ENCODE peak calls at places on chromosomes 11 and 22, in ten cellular contexts. Q, O, C, F, D, R, K, E, X and I are unnamed samples.

GRCh38 chr11:69278091-69278867 is 15.7 kb upstream of the MYEOV start:
- DNase-seq in Q (no peak), O (no peak), C (peak), F (no peak), D (no peak), R (no peak), K (peak), E (peak), X (no peak), I (no peak)

GRCh38 chr11:47617417-47617809 is 23.2 kb upstream of the C1QTNF4 start:
- DNase-seq in Q (no peak), O (no peak), C (no peak), F (no peak), D (no peak), R (no peak), K (no peak), E (no peak), X (no peak), I (no peak)

GRCh38 chr11:10653242-10653641 is 40.3 kb downstream of the IRAG1 start:
- DNase-seq in Q (no peak), O (no peak), C (no peak), F (no peak), D (no peak), R (no peak), K (no peak), E (peak), X (no peak), I (no peak)

GRCh38 chr11:433641-434040 is 8.2 kb downstream of the ANO9 start:
- DNase-seq in Q (no peak), O (no peak), C (no peak), F (no peak), D (no peak), R (no peak), K (no peak), E (no peak), X (no peak), I (no peak)

GRCh38 chr22:44729391-44730012 is 22.9 kb upstream of the ARHGAP8 start:
- DNase-seq in Q (peak), O (no peak), C (no peak), F (peak), D (peak), R (no peak), K (no peak), E (no peak), X (peak), I (no peak)

GRCh38 chr11:119258180-119258579 is 52.0 kb downstream of the CBL start:
- DNase-seq in Q (no peak), O (no peak), C (no peak), F (no peak), D (no peak), R (no peak), K (no peak), E (no peak), X (no peak), I (no peak)

GRCh38 chr11:58763120-58763490 is 31.4 kb upstream of the GLYAT start:
- DNase-seq in Q (no peak), O (no peak), C (no peak), F (no peak), D (no peak), R (no peak), K (no peak), E (no peak), X (no peak), I (no peak)

GRCh38 chr11:68327586-68328370 is 15.4 kb downstream of the LRP5 start:
- DNase-seq in Q (no peak), O (no peak), C (no peak), F (no peak), D (no peak), R (no peak), K (no peak), E (no peak), X (no peak), I (no peak)

GRCh38 chr11:13289081-13289480 is 11.5 kb downstream of the BMAL1 start:
- DNase-seq in Q (no peak), O (no peak), C (no peak), F (no peak), D (no peak), R (no peak), K (peak), E (no peak), X (no peak), I (no peak)

GRCh38 chr11:1404461-1405185 is 14.9 kb downstream of the BRSK2 start:
- DNase-seq in Q (no peak), O (no peak), C (no peak), F (no peak), D (no peak), R (no peak), K (no peak), E (no peak), X (no peak), I (no peak)

GRCh38 chr11:131326829-131327228 is 43.6 kb upstream of the NTM start:
- DNase-seq in Q (no peak), O (no peak), C (no peak), F (no peak), D (no peak), R (no peak), K (no peak), E (no peak), X (no peak), I (no peak)

GRCh38 chr22:33850724-33851123 is 69.6 kb downstream of the LARGE1 start:
- DNase-seq in Q (no peak), O (no peak), C (no peak), F (no peak), D (no peak), R (no peak), K (no peak), E (no peak), X (no peak), I (no peak)

GRCh38 chr11:106399075-106399500 is 321.6 kb downstream of the AASDHPPT start:
- DNase-seq in Q (peak), O (no peak), C (no peak), F (no peak), D (peak), R (no peak), K (peak), E (no peak), X (peak), I (peak)

GRCh38 chr22:39249081-39249704 is 4.4 kb upstream of the PDGFB start:
- DNase-seq in Q (no peak), O (no peak), C (no peak), F (no peak), D (no peak), R (no peak), K (no peak), E (no peak), X (no peak), I (no peak)
- H3K4me3 ChIP-seq in Q (no peak), O (no peak), C (no peak), F (no peak), D (no peak), R (no peak), K (no peak), E (no peak), X (no peak), I (no peak)

DNA sequence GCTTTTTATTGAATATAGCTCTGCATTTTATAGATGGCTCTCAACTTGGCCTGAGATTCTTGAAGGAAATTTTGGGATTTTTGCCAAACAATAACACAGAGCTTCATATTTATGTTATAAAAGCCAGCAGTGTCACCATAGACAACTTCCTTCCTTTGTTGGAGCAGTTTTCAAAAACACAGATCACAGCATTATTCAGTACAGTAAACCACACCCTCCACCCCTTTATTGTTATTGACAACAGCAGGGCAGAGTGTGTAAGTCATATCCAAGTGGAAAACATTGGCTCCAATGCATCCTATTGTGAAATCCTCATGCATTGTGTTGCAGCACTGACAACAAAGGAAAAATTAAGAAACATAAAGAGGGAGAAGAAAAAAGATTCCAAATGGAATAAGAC is 62.6 kb upstream of the PRSS23 start:
- DNase-seq in Q (no peak), O (no peak), C (no peak), F (no peak), D (no peak), R (no peak), K (no peak), E (no peak), X (no peak), I (no peak)
- H3K27ac ChIP-seq in Q (no peak), O (peak), C (no peak), F (no peak), D (no peak), R (no peak), K (no peak), E (no peak), X (no peak), I (no peak)

GRCh38 chr22:24485608-24486007 is 9.5 kb upstream of the UPB1 start:
- DNase-seq in Q (peak), O (no peak), C (no peak), F (no peak), D (no peak), R (no peak), K (no peak), E (no peak), X (no peak), I (no peak)

GRCh38 chr22:24483966-24484545 is 11.1 kb upstream of the UPB1 start:
- DNase-seq in Q (no peak), O (no peak), C (no peak), F (no peak), D (no peak), R (no peak), K (no peak), E (no peak), X (no peak), I (no peak)

GRCh38 chr22:24482998-24483397 is 12.1 kb upstream of the UPB1 start:
- DNase-seq in Q (no peak), O (no peak), C (no peak), F (no peak), D (no peak), R (no peak), K (no peak), E (no peak), X (no peak), I (no peak)

GRCh38 chr22:24486501-24486921 is 8.6 kb upstream of the UPB1 start:
- DNase-seq in Q (no peak), O (no peak), C (no peak), F (no peak), D (no peak), R (no peak), K (no peak), E (no peak), X (no peak), I (no peak)

DNA sequence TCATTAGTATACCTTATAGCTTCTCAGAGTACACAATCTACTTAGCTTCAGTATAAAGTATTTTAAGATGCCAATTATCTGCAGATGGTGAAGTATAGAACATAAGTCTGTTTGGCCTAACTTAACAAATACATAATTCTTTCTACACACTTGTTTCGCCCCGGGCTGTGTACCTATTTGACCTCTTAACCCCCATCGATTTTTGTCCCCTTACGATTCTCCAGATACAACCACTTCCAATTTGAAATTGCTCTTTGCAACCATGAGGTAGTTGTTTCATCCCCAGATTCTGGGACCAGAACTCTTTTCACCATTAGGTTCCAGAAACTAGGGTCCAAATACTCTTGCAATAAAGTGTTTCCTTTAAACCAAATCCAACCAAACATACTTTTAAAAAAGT is 10.0 kb upstream of the UPB1 start:
- DNase-seq in Q (no peak), O (no peak), C (no peak), F (no peak), D (no peak), R (no peak), K (no peak), E (no peak), X (no peak), I (no peak)
- H3K4me3 ChIP-seq in Q (no peak), O (no peak), C (no peak), F (no peak), D (no peak), R (no peak), K (no peak), E (no peak), X (no peak), I (no peak)

DNA sequence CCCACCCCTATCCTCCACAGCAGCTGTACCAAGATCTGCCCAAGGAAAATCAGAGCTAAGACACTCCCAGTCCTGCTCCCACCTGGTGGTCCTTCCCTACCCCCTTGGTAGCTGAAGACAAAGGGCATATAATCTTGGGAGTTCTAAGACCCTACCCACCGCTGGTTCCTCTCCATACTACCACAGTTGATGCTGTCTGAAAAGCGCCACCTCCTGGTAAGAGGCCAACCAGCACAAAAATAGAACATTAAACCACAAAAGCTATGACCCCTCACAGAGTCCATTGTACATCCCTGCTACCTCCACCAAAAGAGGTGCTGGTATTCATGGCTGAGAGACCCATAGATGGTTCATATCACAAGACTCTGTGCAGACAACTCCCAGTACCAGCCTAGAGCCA is 161.5 kb upstream of the ARHGAP42 start:
- DNase-seq in Q (no peak), O (no peak), C (no peak), F (no peak), D (no peak), R (no peak), K (no peak), E (no peak), X (no peak), I (no peak)
- H3K27ac ChIP-seq in Q (no peak), O (no peak), C (no peak), F (no peak), D (no peak), R (no peak), K (no peak), E (no peak), X (no peak), I (no peak)

GRCh38 chr11:67303132-67303988 is at the start of gene SSH3:
- DNase-seq in Q (peak), O (no peak), C (peak), F (peak), D (peak), R (peak), K (peak), E (peak), X (peak), I (peak)
- H3K4me3 ChIP-seq in Q (peak), O (peak), C (peak), F (peak), D (peak), R (peak), K (peak), E (peak), X (peak), I (peak)

DNA sequence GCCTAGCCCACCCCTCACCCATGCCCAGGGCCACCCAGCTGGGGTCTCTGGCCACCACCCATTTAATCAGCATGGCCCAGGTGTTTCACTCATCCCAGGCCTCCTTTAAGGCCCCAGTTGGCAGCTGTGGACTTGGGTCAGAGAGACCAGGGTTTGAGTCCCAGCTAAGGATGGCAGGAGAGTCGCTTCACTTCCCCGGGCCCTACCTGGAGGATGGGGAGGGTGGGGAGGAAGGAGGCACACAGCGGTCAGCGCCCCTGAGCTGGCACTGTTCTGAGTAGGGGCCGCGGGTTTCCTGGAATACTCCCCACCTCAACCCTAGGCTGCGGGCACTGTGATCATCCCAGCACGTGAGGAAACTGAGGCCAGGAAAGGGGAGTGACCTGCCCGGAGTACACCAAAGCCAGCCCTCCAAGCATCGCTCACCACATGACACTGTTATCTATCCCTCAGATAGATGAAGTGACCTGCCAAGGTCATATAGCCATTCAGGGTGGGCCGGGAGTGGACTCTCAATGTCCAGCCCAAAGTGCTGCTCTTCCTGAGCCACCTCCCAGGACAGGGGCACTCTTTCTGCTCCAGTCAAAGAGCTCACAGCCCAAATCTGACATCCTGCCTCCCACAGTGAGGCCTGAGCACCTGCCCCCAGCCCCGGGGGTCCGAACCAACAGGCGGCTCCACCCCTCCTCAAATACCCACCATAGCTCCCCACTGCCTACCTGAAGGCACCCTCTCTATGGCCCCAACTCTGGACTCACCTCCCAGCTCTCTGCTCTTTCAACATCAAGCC is 3.4 kb upstream of the ATP5MGL start:
- DNase-seq in Q (no peak), O (no peak), C (no peak), F (no peak), D (no peak), R (no peak), K (no peak), E (no peak), X (no peak), I (no peak)
- H3K27ac ChIP-seq in Q (peak), O (peak), C (no peak), F (peak), D (peak), R (no peak), K (peak), E (peak), X (peak), I (peak)